ENCODE peak calls at places on chromosome 1, in seven cellular contexts. N, E, R, S, C, O and T are unnamed samples.

GRCh38 chr1:65423884-65424655 is 3.6 kb downstream of the LEPR start:
- DNase-seq in C (peak), S (peak), E (no peak), O (no peak), R (no peak), N (no peak), T (no peak)

GRCh38 chr1:206495011-206495461 is 12.3 kb upstream of the RASSF5 start:
- DNase-seq in R (no peak), O (no peak), C (no peak), N (no peak), E (no peak), S (no peak), T (no peak)

GRCh38 chr1:219463629-219464028 is 149.3 kb downstream of the ZC3H11B start:
- DNase-seq in O (no peak), R (no peak), S (no peak), N (no peak), E (no peak), C (no peak), T (peak)

GRCh38 chr1:32818804-32819541 is 1.5 kb downstream of the S100PBP start:
- DNase-seq in O (no peak), S (no peak), E (no peak), N (no peak), C (no peak), R (no peak), T (no peak)

GRCh38 chr1:21511579-21512522 is 2.6 kb downstream of the ALPL start:
- DNase-seq in O (peak), S (peak), C (peak), E (no peak), R (no peak), N (peak), T (peak)

GRCh38 chr1:59574085-59574484 is 240.7 kb upstream of the HOOK1 start:
- DNase-seq in R (no peak), N (no peak), E (no peak), O (no peak), S (no peak), C (peak), T (no peak)

GRCh38 chr1:68826861-68827260 is 330.0 kb upstream of the DEPDC1 start:
- DNase-seq in C (peak), O (no peak), R (no peak), S (no peak), E (no peak), N (no peak), T (no peak)

GRCh38 chr1:16724718-16725438 is 15.4 kb upstream of the RNU1-4 start:
- DNase-seq in O (peak), E (no peak), R (no peak), N (no peak), S (no peak), C (no peak), T (no peak)

GRCh38 chr1:194908643-194909042 is 1699.6 kb downstream of the KCNT2 start:
- DNase-seq in R (no peak), O (no peak), S (no peak), E (no peak), C (peak), N (no peak), T (no peak)

GRCh38 chr1:153639280-153639679 is 5.4 kb downstream of the CHTOP start:
- DNase-seq in R (no peak), S (no peak), C (no peak), O (no peak), E (no peak), N (no peak), T (no peak)

GRCh38 chr1:159040206-159040605 is 30.5 kb downstream of the IFI16 start:
- DNase-seq in N (no peak), S (no peak), E (no peak), O (no peak), R (no peak), C (peak), T (no peak)

GRCh38 chr1:206748348-206749034 is 22.1 kb upstream of the IL19 start:
- DNase-seq in S (no peak), E (no peak), C (no peak), R (no peak), N (no peak), O (no peak), T (no peak)

GRCh38 chr1:87685366-87686136 is 356.9 kb downstream of the LMO4 start:
- DNase-seq in O (no peak), N (no peak), S (no peak), R (no peak), C (peak), E (no peak), T (no peak)

GRCh38 chr1:78840447-78841251 is 165.9 kb downstream of the ADGRL4 start:
- DNase-seq in E (no peak), S (peak), R (no peak), C (peak), N (no peak), O (no peak), T (peak)

GRCh38 chr1:246270236-246270635 is 236.8 kb downstream of the SMYD3 start:
- DNase-seq in C (no peak), E (no peak), S (no peak), R (no peak), O (no peak), N (no peak), T (no peak)

GRCh38 chr1:226424228-226425003 is 16.5 kb upstream of the PARP1 start:
- DNase-seq in E (no peak), R (peak), S (no peak), N (no peak), C (peak), O (no peak), T (peak)

GRCh38 chr1:56456426-56457101 is 122.8 kb downstream of the PLPP3 start:
- DNase-seq in S (no peak), O (no peak), C (peak), R (no peak), E (no peak), N (no peak), T (no peak)

GRCh38 chr1:97069312-97069711 is 347.7 kb downstream of the PTBP2 start:
- DNase-seq in C (no peak), E (no peak), S (no peak), O (no peak), R (no peak), N (no peak), T (no peak)